ENCODE peak calls at places on chromosomes 6 and 20, in six cellular contexts. O is CD8-positive, alpha-beta memory T cell; B is T-cell; Q is uterus; V is NCI-H510A; Y is EH. T is an unnamed sample.

GRCh38 chr6:10526156-10526555 is 5.0 kb downstream of the GCNT2 start:
- DNase-seq in B (no peak), Y (peak), V (no peak), Q (no peak), O (no peak), T (no peak)

GRCh38 chr6:147675281-147675680 is 166.8 kb downstream of the SAMD5 start:
- DNase-seq in Q (no peak), Y (peak), B (no peak), O (no peak), V (no peak), T (no peak)

GRCh38 chr6:167113935-167114910 is 8.7 kb upstream of the CCR6 start:
- DNase-seq in V (no peak), O (peak), B (peak), Q (no peak), Y (no peak), T (no peak)

GRCh38 chr6:44435500-44435899 is 48.0 kb downstream of the CDC5L start:
- DNase-seq in V (no peak), B (no peak), O (no peak), Q (no peak), Y (no peak), T (no peak)

GRCh38 chr6:158707120-158707519 is 57.3 kb downstream of the SYTL3 start:
- DNase-seq in O (no peak), V (no peak), B (no peak), Q (no peak), Y (peak), T (no peak)

GRCh38 chr6:139153876-139154275 is 19.0 kb downstream of the HECA start:
- DNase-seq in Y (peak), Q (no peak), B (no peak), O (no peak), V (no peak), T (no peak)

GRCh38 chr6:28135393-28135792 is 6.3 kb upstream of the ZKSCAN8 start:
- DNase-seq in Q (no peak), Y (no peak), O (no peak), B (no peak), V (no peak), T (no peak)

GRCh38 chr6:54481096-54481495 is 172.9 kb downstream of the TINAG start:
- DNase-seq in B (no peak), Q (no peak), V (no peak), O (no peak), Y (no peak), T (no peak)

GRCh38 chr20:44154521-44155001 is 32.4 kb downstream of the JPH2 start:
- DNase-seq in B (no peak), O (no peak), Y (peak), V (no peak), Q (peak), T (no peak)

GRCh38 chr6:108350528-108350927 is 55.7 kb downstream of the AFG1L start:
- DNase-seq in O (no peak), Y (no peak), V (no peak), Q (no peak), B (no peak), T (no peak)

GRCh38 chr6:44004625-44005506 is 122.4 kb downstream of the MRPL14 start:
- DNase-seq in O (no peak), Y (peak), Q (no peak), V (no peak), B (no peak), T (no peak)